ENCODE peak calls at places on chromosome 10, in seven cellular contexts. P, Q, S, M, W, E and K are unnamed samples. For H3K27me3, the result is how much of the 10 kb centered on the place peaks cover.

GRCh38 chr10:86264481-86265231 is 101.9 kb downstream of the GRID1 start:
- DNase-seq in Q (no peak), M (no peak), P (no peak), E (no peak), W (no peak), S (no peak), K (no peak)

GRCh38 chr10:120017731-120018130 is 125.2 kb downstream of the SEC23IP start:
- DNase-seq in S (no peak), Q (no peak), W (no peak), P (no peak), M (no peak), E (no peak), K (no peak)

GRCh38 chr10:114849674-114850073 is 28.1 kb downstream of the FHIP2A start:
- DNase-seq in P (no peak), M (no peak), S (no peak), E (no peak), Q (no peak), W (no peak), K (no peak)

GRCh38 chr10:30219977-30220751 is 128.9 kb downstream of the MTPAP start:
- DNase-seq in Q (no peak), W (no peak), P (no peak), E (no peak), S (no peak), M (no peak), K (no peak)

GRCh38 chr10:802506-802905 is 113.0 kb upstream of the DIP2C start:
- DNase-seq in W (no peak), S (no peak), P (no peak), Q (no peak), M (no peak), E (no peak), K (no peak)

GRCh38 chr10:86451604-86451960 is 70.0 kb downstream of the WAPL start:
- DNase-seq in Q (no peak), E (no peak), M (no peak), W (no peak), P (no peak), S (no peak), K (no peak)

GRCh38 chr10:5623081-5623748 is 43.2 kb downstream of the ASB13 start:
- DNase-seq in E (peak), M (peak), P (peak), W (peak), S (peak), Q (peak), K (peak)

GRCh38 chr10:45673074-45673628 is 579 bp upstream of the ZFAND4 start:
- DNase-seq in Q (peak), E (no peak), S (no peak), W (no peak), M (peak), P (peak), K (no peak)

GRCh38 chr10:50605280-50606270 is 18.2 kb downstream of the SGMS1 start:
- DNase-seq in M (no peak), E (no peak), W (no peak), P (peak), S (no peak), Q (no peak), K (no peak)

GRCh38 chr10:22246680-22247391 is 29.0 kb upstream of the EBLN1 start:
- DNase-seq in P (no peak), S (no peak), Q (no peak), E (no peak), W (no peak), M (no peak), K (peak)

GRCh38 chr10:86681722-86682386 is 13.5 kb downstream of the LDB3 start:
- DNase-seq in S (no peak), Q (no peak), P (no peak), E (no peak), W (no peak), M (no peak), K (peak)

GRCh38 chr10:128993443-128993842 is 473.6 kb upstream of the MGMT start:
- DNase-seq in Q (no peak), E (no peak), P (no peak), M (no peak), S (no peak), W (no peak), K (no peak)

GRCh38 chr10:121290674-121291073 is 307.6 kb downstream of the FGFR2 start:
- DNase-seq in W (no peak), S (no peak), Q (no peak), E (no peak), M (no peak), P (no peak), K (no peak)

GRCh38 chr10:98414932-98415709 is at the start of gene PYROXD2:
- DNase-seq in Q (peak), P (peak), M (peak), S (peak), E (peak), W (peak), K (peak)

GRCh38 chr10:101397140-101397539 is 43.2 kb downstream of the BTRC start:
- DNase-seq in S (peak), E (peak), W (peak), P (no peak), M (no peak), Q (no peak), K (peak)

GRCh38 chr10:4007771-4008170 is 222.8 kb upstream of the KLF6 start:
- DNase-seq in S (no peak), E (no peak), W (no peak), M (no peak), P (no peak), Q (no peak), K (no peak)

GRCh38 chr10:72886596-72887522 is 6.7 kb upstream of the OIT3 start:
- DNase-seq in S (no peak), W (no peak), E (no peak), M (no peak), P (no peak), Q (peak), K (no peak)

GRCh38 chr10:68856352-68856751 is 29.0 kb downstream of the STOX1 start:
- DNase-seq in P (no peak), Q (no peak), S (no peak), E (no peak), M (no peak), W (no peak), K (no peak)

GRCh38 chr10:102121739-102122372 is 1.7 kb upstream of the LDB1 start:
- DNase-seq in E (no peak), S (no peak), W (no peak), M (no peak), P (no peak), Q (no peak), K (no peak)

GRCh38 chr10:111593578-111593977 is 516.7 kb downstream of the ADRA2A start:
- DNase-seq in W (no peak), P (no peak), E (no peak), S (no peak), M (no peak), Q (no peak), K (no peak)

GRCh38 chr10:340646-341045 is 205.4 kb downstream of the ZMYND11 start:
- DNase-seq in E (no peak), Q (no peak), P (no peak), W (no peak), S (no peak), M (no peak), K (no peak)

GRCh38 chr10:122618461-122619165 is 58.1 kb downstream of the DMBT1 start:
- DNase-seq in S (no peak), E (no peak), P (no peak), Q (no peak), M (no peak), W (no peak), K (no peak)

GRCh38 chr10:90125406-90125805 is 424.0 kb downstream of the KIF20B start:
- DNase-seq in S (no peak), W (no peak), P (no peak), Q (no peak), M (no peak), E (no peak), K (no peak)

GRCh38 chr10:110013615-110014293 is 6.0 kb downstream of the ADD3 start:
- DNase-seq in E (no peak), P (no peak), M (no peak), S (peak), Q (no peak), W (no peak), K (peak)

GRCh38 chr10:101238732-101239105 is 9.5 kb upstream of the LBX1 start:
- DNase-seq in Q (no peak), M (no peak), W (no peak), P (no peak), S (no peak), E (no peak), K (no peak)

GRCh38 chr10:80524190-80524589 is 13.5 kb upstream of the SH2D4B start:
- DNase-seq in W (no peak), P (no peak), M (peak), Q (no peak), S (no peak), E (no peak), K (no peak)

GRCh38 chr10:110919349-110919931 is at the start of gene SHOC2:
- DNase-seq in M (peak), P (peak), S (no peak), W (no peak), E (peak), Q (peak), K (peak)

GRCh38 chr10:88389456-88389855 is 193.7 kb downstream of the RNLS start:
- DNase-seq in S (peak), Q (peak), W (no peak), E (peak), M (no peak), P (peak), K (no peak)

GRCh38 chr10:110176626-110177025 is 30.8 kb upstream of the MXI1 start:
- DNase-seq in Q (no peak), S (no peak), E (no peak), P (no peak), M (no peak), W (no peak), K (no peak)

GRCh38 chr10:127849224-127849623 is 43.5 kb downstream of the CLRN3 start:
- DNase-seq in W (no peak), S (no peak), Q (no peak), M (no peak), E (no peak), P (no peak), K (no peak)

GRCh38 chr10:7121154-7121797 is 289.6 kb downstream of the SFMBT2 start:
- DNase-seq in M (no peak), E (peak), Q (no peak), W (peak), S (peak), P (peak), K (peak)

GRCh38 chr10:50437248-50437647 is 185.9 kb upstream of the ASAH2 start:
- DNase-seq in W (no peak), E (no peak), P (no peak), S (no peak), M (no peak), Q (no peak), K (no peak)

GRCh38 chr10:32477499-32477898 is 31.6 kb downstream of the CCDC7 start:
- DNase-seq in Q (no peak), S (no peak), E (no peak), P (no peak), W (no peak), M (no peak), K (no peak)

GRCh38 chr10:127997937-127998336 is 91.0 kb downstream of the PTPRE start:
- DNase-seq in P (no peak), E (no peak), S (no peak), M (no peak), W (no peak), Q (no peak), K (no peak)

GRCh38 chr10:93615576-93615975 is 3.2 kb downstream of the PDE6C start:
- DNase-seq in Q (no peak), P (no peak), W (no peak), S (no peak), E (no peak), M (no peak), K (no peak)

GRCh38 chr10:91603931-91604331 is 28.9 kb downstream of the PPP1R3C start:
- DNase-seq in E (no peak), Q (no peak), W (no peak), S (no peak), M (no peak), P (no peak), K (no peak)

GRCh38 chr10:33196377-33196706 is 138.1 kb downstream of the NRP1 start:
- DNase-seq in M (no peak), Q (no peak), E (no peak), W (no peak), P (no peak), S (no peak), K (no peak)

GRCh38 chr10:49663596-49663995 is 15.9 kb upstream of the C10orf53 start:
- DNase-seq in E (no peak), Q (no peak), W (no peak), P (no peak), S (no peak), M (no peak), K (no peak)

GRCh38 chr10:123135415-123136141 is at the start of gene HMX3:
- DNase-seq in M (no peak), W (no peak), E (peak), P (no peak), S (peak), Q (no peak), K (peak)

GRCh38 chr10:78774614-78774998 is 294.2 kb upstream of the ZMIZ1 start:
- DNase-seq in E (no peak), M (no peak), P (no peak), Q (no peak), S (no peak), W (no peak), K (no peak)
- H3K27ac ChIP-seq in E (no peak), M (peak), P (no peak), Q (no peak), S (no peak), W (no peak), K (no peak)

GRCh38 chr10:12259988-12260387 is 64.0 kb downstream of the CDC123 start:
- DNase-seq in P (no peak), E (no peak), M (no peak), S (no peak), W (no peak), Q (no peak), K (no peak)

GRCh38 chr10:12262278-12262981 is 66.4 kb downstream of the CDC123 start:
- DNase-seq in M (no peak), Q (no peak), S (no peak), E (no peak), P (no peak), W (no peak), K (no peak)

DNA sequence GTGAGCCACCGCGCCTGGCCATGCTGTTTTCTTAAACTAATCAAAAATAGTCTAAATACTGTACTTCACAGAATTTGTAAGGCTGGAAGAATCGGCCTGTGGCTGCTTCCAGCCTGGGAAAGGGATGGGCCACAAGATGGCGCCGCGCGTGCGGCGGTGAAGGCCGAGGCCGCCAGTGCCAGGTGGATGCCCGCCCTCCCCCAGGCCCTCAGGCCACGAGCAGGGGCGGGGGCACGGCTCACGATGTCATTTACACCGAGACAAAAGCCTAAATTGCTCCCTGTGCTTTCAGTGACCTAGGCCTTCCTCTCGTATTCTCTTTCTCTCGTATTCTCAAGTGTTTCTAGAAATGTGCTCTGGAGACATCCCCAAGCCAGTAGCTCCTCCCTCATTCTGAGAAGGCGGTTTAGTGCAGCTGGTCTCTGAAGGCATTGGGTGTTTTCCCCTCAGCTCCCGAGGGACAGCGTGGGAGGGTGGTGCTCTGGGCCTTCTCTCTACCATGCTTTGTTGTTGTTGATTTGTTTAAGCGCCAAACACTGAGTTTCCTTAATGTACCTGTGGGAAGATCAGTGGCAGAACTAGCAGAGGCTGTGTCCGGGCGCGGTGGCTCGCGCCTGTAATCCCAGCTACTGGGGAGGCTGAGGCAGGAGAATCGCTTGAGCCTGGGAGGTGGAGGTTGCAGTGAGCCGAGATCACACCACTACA is 68.4 kb downstream of the CDC123 start:
- DNase-seq in S (peak), P (peak), W (peak), E (peak), M (peak), Q (peak), K (peak)
- H3K4me3 ChIP-seq in S (peak), P (peak), W (peak), E (peak), M (peak), Q (peak), K (no peak)

DNA sequence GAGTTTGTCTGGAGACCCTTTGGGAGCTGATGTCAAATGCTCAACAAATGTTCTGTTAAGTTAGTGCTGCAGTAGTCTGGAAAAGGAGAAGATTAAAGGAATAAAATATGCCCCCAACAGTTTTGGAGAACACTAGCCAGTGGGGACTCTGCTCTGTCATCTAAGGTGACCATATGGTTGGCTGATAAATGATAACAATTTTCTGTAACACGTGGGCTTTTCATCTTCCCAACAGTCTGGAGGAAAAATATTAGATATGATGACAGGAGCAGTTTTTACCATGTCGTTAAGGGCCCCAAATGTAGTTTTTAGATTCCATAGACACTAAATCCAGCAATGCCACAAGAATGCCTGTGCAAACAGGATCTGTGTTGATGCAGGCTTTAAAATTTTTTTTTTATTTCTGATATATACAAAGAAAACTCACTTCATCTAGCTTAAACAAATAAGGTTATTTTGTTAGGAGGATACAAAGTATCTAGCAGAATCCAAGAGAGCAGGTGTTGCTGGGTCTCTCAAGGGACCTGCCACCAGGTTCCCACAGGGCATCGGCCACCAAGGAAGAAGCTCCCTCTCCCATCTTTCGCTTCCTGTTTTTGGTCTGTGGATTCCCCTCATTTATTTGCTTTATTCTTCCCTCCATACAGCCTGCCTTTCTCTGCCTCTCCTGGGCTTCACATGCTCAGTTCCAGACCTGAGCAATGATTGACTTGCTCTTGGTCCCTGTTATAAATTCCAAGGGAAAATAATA is 6.2 kb upstream of the CFAP58 start:
- DNase-seq in M (no peak), Q (no peak), P (no peak), W (no peak), S (no peak), E (no peak), K (no peak)
- H3K27me3 ChIP-seq in M (under half), Q (under half), P (under half), W (under half), S (under half), E (under half), K (under half)

GRCh38 chr10:12397147-12397896 is 48.0 kb downstream of the CAMK1D start:
- DNase-seq in M (no peak), E (no peak), P (no peak), W (no peak), Q (no peak), S (no peak), K (no peak)

GRCh38 chr10:12394236-12395033 is 45.1 kb downstream of the CAMK1D start:
- DNase-seq in M (no peak), W (no peak), Q (no peak), S (no peak), P (no peak), E (no peak), K (no peak)

GRCh38 chr10:12397931-12398330 is 48.6 kb downstream of the CAMK1D start:
- DNase-seq in E (no peak), P (no peak), M (no peak), W (no peak), Q (no peak), S (no peak), K (no peak)

GRCh38 chr10:12396567-12396966 is 47.2 kb downstream of the CAMK1D start:
- DNase-seq in S (no peak), M (no peak), P (no peak), E (no peak), W (no peak), Q (no peak), K (no peak)

DNA sequence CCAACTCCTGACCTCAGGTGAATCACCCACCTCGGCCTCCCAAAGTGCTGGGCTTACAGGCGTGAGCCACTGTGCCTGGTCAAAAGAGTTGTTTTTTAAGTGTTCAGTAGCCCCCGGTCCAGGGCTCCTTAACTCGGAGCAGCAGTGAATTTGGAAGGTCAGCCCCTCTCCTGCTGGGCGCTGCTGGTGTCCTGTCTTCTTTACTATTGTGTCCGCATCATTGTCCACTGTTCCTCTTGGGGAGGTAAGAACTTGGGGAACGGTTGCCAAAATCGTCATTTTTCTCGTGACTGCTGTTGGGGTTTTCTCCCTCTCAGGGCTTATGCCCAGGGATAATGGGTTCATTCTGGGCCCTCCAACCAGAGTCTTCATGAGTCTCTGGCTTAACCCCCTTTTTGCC is 46.7 kb downstream of the CAMK1D start:
- DNase-seq in P (no peak), M (no peak), Q (no peak), E (no peak), W (no peak), S (no peak), K (no peak)
- H3K27ac ChIP-seq in P (no peak), M (no peak), Q (no peak), E (no peak), W (no peak), S (no peak), K (no peak)

GRCh38 chr10:117899181-117899683 is 147.5 kb downstream of the RAB11FIP2 start:
- DNase-seq in M (no peak), Q (no peak), S (no peak), W (no peak), E (no peak), P (no peak), K (no peak)
- H3K4me3 ChIP-seq in M (no peak), Q (no peak), S (no peak), W (no peak), E (no peak), P (no peak), K (no peak)